ENCODE peak calls at places on chromosomes 16 and 17, in seven cellular contexts. N is left ventricle myocardium inferior, U is psoas muscle, Q is tibial nerve, C is PC-3, S is right atrium auricular region, B is H1. T is an unnamed sample. For H3K4me1, the result is how much of the 10 kb centered on the place peaks cover.

GRCh38 chr17:49525831-49526741 is 31.0 kb downstream of the NGFR start:
- DNase-seq in N (peak), U (peak), Q (no peak), C (no peak), S (no peak), B (no peak), T (no peak)

GRCh38 chr17:53227514-53227913 is 595.2 kb upstream of the KIF2B start:
- DNase-seq in N (no peak), U (no peak), Q (no peak), C (no peak), S (no peak), B (no peak), T (no peak)

GRCh38 chr16:31354394-31355291 is at the start of gene ITGAX:
- DNase-seq in N (peak), U (peak), Q (no peak), C (peak), S (peak), B (no peak), T (peak)

GRCh38 chr17:39995438-39995837 is 14.8 kb downstream of the PSMD3 start:
- DNase-seq in N (no peak), U (no peak), Q (no peak), C (peak), S (no peak), B (no peak), T (no peak)

GRCh38 chr16:82384017-82384416 is 214.0 kb upstream of the MPHOSPH6 start:
- DNase-seq in N (no peak), U (no peak), Q (no peak), C (no peak), S (no peak), B (no peak), T (no peak)

GRCh38 chr17:5780476-5780875 is 196.2 kb upstream of the NLRP1 start:
- DNase-seq in N (no peak), U (no peak), Q (no peak), C (peak), S (no peak), B (no peak), T (peak)

GRCh38 chr17:43003542-43004172 is 2.9 kb upstream of the IFI35 start:
- DNase-seq in N (no peak), U (peak), Q (no peak), C (peak), S (no peak), B (no peak), T (no peak)

GRCh38 chr17:57984226-57984890 is 3.7 kb downstream of the VEZF1 start:
- DNase-seq in N (no peak), U (no peak), Q (no peak), C (no peak), S (no peak), B (no peak), T (no peak)

GRCh38 chr17:11548398-11548797 is 49.9 kb upstream of the DNAH9 start:
- DNase-seq in N (no peak), U (no peak), Q (no peak), C (no peak), S (no peak), B (no peak), T (no peak)

GRCh38 chr16:79449906-79450305 is 150.6 kb downstream of the MAF start:
- DNase-seq in N (no peak), U (no peak), Q (no peak), C (no peak), S (no peak), B (no peak), T (no peak)

GRCh38 chr16:19119564-19119963 is 5.8 kb downstream of the ITPRIPL2 start:
- DNase-seq in N (no peak), U (no peak), Q (no peak), C (peak), S (no peak), B (no peak), T (no peak)

GRCh38 chr17:27502526-27503324 is 46.5 kb downstream of the KSR1 start:
- DNase-seq in N (peak), U (no peak), Q (no peak), C (no peak), S (no peak), B (no peak), T (no peak)

GRCh38 chr17:13562271-13562800 is 39.4 kb downstream of the HS3ST3A1 start:
- DNase-seq in N (no peak), U (no peak), Q (no peak), C (peak), S (peak), B (no peak), T (no peak)

GRCh38 chr16:72195609-72196008 is 23.7 kb upstream of the PMFBP1 start:
- DNase-seq in N (no peak), U (no peak), Q (no peak), C (no peak), S (no peak), B (peak), T (peak)

GRCh38 chr16:11312718-11313492 is 31.8 kb upstream of the PRM1 start:
- DNase-seq in N (no peak), U (no peak), Q (no peak), C (peak), S (no peak), B (no peak), T (peak)

GRCh38 chr16:1870365-1871082 is 1.4 kb downstream of the MEIOB start:
- DNase-seq in N (no peak), U (no peak), Q (no peak), C (peak), S (no peak), B (no peak), T (no peak)

GRCh38 chr16:86519649-86520316 is 9.5 kb downstream of the FOXF1 start:
- DNase-seq in N (peak), U (peak), Q (no peak), C (peak), S (no peak), B (no peak), T (peak)

GRCh38 chr17:66542183-66542966 is 240.0 kb downstream of the PRKCA start:
- DNase-seq in N (no peak), U (no peak), Q (no peak), C (peak), S (no peak), B (no peak), T (no peak)

GRCh38 chr17:81057079-81057730 is 22.3 kb downstream of the BAIAP2 start:
- DNase-seq in N (peak), U (peak), Q (peak), C (peak), S (no peak), B (no peak), T (peak)

DNA sequence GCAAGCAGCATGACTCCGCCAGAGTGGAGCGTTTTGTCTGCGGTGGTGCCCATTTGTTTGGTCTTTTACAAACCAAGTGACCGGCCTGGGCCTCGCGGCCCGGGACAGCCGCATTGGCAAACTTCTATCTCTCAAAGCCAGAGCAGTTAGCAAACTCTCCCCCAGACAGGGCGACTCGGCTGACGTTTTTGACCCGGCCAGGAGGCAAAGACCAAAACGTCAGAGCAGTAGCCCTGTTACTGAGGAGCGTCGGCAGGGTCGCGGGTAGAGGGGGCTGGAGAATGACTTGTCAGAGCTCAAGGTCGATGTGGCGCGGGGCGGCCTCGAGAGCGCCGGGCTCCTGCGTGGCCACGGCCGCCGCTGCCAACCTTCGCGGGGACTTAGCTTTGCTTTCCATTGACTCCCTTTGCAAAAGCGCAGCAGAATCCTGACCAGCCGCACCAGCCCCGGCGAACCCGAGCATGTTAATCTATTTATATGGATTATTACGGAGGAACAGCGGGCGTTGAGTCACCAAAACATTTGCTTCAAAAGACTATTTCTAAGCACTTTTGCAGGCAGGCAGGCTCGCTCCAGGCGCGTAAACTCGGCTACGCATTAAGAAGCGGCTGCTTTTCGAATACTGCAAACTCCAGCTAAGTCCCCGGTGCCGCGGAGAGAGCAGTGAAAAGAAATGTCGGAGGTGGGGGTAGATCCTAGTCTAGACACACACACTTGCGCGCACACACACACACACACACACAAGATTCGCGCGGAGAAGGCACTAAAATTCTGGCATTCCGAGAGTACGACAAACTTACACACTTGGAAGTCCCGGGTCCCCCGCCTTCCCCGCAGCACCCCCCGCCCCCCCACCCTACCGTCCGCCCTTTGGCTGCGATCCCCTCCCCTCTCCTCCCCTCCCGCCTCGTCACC is 600 bp upstream of the SOX9 start:
- DNase-seq in N (peak), U (peak), Q (no peak), C (peak), S (peak), B (no peak), T (peak)
- H3K4me3 ChIP-seq in N (peak), U (peak), Q (peak), C (peak), S (peak), B (peak), T (peak)

GRCh38 chr16:87653234-87653633 is 50.9 kb downstream of the JPH3 start:
- DNase-seq in N (no peak), U (no peak), Q (no peak), C (peak), S (no peak), B (no peak), T (no peak)
- TF ChIP-seq CTCF in N (peak), U (no peak), Q (no peak), C (peak), S (peak), B (peak), T (peak)

GRCh38 chr16:89638455-89638854 is 19.1 kb downstream of the CHMP1A start:
- DNase-seq in N (no peak), U (no peak), Q (no peak), C (no peak), S (no peak), B (no peak), T (no peak)

GRCh38 chr16:89637379-89637778 is 20.1 kb downstream of the CHMP1A start:
- DNase-seq in N (no peak), U (no peak), Q (no peak), C (no peak), S (no peak), B (no peak), T (no peak)

GRCh38 chr16:89629827-89630610 is 16.6 kb downstream of the DPEP1 start:
- DNase-seq in N (no peak), U (no peak), Q (no peak), C (no peak), S (no peak), B (no peak), T (no peak)

GRCh38 chr16:89636663-89637062 is 20.8 kb downstream of the CHMP1A start:
- DNase-seq in N (no peak), U (no peak), Q (no peak), C (no peak), S (no peak), B (no peak), T (no peak)

GRCh38 chr16:89633064-89633631 is 19.7 kb downstream of the DPEP1 start:
- DNase-seq in N (no peak), U (no peak), Q (no peak), C (peak), S (no peak), B (no peak), T (no peak)
- H3K4me1 ChIP-seq in N (under half), U (under half), Q (under half), C (under half), S (under half), B (under half), T (under half)

GRCh38 chr17:60525347-60525623 is 757 bp downstream of the APPBP2 start:
- DNase-seq in N (no peak), U (no peak), Q (no peak), C (peak), S (no peak), B (no peak), T (peak)
- H3K4me3 ChIP-seq in N (peak), U (peak), Q (peak), C (peak), S (peak), B (peak), T (peak)

GRCh38 chr17:56834380-56835258 is 668 bp downstream of the DGKE start:
- DNase-seq in N (peak), U (peak), Q (no peak), C (peak), S (no peak), B (peak), T (peak)
- TF ChIP-seq CTCF in N (peak), U (no peak), Q (no peak), C (peak), S (peak), B (peak), T (no peak)

DNA sequence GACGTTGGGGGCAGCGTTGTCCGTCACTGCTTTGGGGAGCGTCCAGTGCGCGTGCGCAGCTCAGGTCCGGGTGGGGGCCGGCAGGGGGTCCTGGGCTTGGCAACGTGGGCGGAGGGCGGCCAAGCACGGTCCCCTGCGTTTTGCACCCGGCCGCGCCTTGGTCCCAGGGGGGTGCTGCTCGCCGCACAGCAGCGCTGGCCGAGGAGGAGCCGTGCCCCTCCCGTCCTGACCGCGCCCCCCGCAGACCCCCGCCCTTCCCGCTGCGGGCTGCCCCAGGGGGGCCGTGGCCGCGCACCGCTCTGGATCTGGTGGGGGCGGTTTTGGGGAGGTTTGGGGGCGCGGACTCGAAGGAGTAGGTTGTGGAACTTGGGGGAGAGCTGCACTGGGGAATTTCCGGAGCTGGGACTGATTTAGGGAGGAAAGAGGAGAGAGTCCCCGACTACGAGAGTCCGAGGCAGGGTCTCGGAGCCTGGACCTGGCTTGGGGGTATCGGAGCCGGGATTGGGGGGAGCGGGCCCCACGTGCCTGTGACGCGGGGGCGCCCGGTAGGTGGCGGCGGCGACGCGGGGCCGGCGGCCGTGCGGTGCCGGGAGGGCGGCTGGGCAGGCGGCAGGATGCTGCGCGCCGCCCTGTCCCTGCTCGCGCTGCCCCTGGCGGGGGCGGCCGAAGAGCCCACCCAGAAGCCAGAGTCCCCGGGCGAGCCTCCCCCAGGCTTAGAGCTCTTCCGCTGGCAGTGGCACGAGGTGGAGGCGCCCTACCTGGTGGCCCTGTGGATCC is at the start of gene SLC9A5:
- DNase-seq in N (peak), U (peak), Q (no peak), C (no peak), S (no peak), B (no peak), T (peak)
- H3K4me1 ChIP-seq in N (half or more), U (under half), Q (under half), C (under half), S (half or more), B (under half), T (under half)

GRCh38 chr16:275041-275621 is 613 bp downstream of the RGS11 start:
- DNase-seq in N (no peak), U (no peak), Q (no peak), C (no peak), S (no peak), B (no peak), T (no peak)

GRCh38 chr16:273547-274421 is 2.0 kb downstream of the RGS11 start:
- DNase-seq in N (no peak), U (no peak), Q (no peak), C (peak), S (no peak), B (no peak), T (no peak)

GRCh38 chr16:275786-276232 is at the start of gene RGS11:
- DNase-seq in N (no peak), U (no peak), Q (no peak), C (no peak), S (no peak), B (no peak), T (peak)

GRCh38 chr16:278863-279366 is 1.5 kb upstream of the ARHGDIG start:
- DNase-seq in N (no peak), U (no peak), Q (no peak), C (peak), S (no peak), B (no peak), T (peak)

DNA sequence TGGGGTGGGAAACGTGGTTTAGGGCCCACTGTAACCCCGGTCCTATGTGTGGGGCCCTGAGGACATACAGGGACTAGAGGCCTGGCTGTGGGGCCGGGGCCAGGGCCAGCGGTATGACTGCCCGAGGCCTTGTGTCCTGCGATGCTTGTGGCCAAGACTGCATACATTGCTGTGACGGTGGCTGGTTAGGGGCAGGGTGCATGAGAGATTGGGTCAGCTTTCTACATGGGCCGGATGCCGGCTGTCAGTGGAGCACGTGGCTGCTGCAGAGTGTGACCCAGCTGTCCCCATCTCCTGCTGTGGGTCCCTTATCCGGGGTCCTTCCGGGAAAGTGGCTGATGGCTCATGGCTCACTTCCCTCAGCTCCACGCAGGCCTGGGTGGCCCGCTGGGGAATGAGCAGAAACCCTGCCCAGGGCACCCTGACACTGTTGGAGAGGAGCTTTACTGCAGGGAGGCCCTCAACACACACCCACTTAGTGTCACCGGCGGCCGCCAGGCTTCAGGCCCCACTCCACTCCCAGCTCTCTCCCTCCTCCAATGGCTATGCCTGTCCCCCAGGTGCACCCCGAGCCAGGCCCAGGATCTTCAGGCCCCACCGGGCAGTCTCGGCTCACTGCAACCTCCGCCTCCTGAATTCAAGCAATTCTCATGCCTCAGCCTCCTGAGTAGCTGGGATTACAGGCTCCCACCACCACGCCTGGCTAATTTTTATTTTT is 775 bp upstream of the RGS11 start:
- DNase-seq in N (no peak), U (no peak), Q (no peak), C (no peak), S (no peak), B (no peak), T (no peak)
- H3K4me3 ChIP-seq in N (peak), U (peak), Q (no peak), C (no peak), S (peak), B (no peak), T (no peak)

GRCh38 chr17:75271233-75271954 is 363 bp upstream of the MIF4GD start:
- DNase-seq in N (peak), U (peak), Q (peak), C (peak), S (no peak), B (no peak), T (peak)

GRCh38 chr17:75270218-75270965 is 639 bp downstream of the MIF4GD start:
- DNase-seq in N (peak), U (peak), Q (no peak), C (peak), S (no peak), B (no peak), T (peak)

GRCh38 chr17:75272848-75273184 is 1.8 kb upstream of the MIF4GD start:
- DNase-seq in N (no peak), U (no peak), Q (no peak), C (no peak), S (no peak), B (no peak), T (no peak)

GRCh38 chr17:75270966-75271232 is at the start of gene MIF4GD:
- DNase-seq in N (no peak), U (no peak), Q (no peak), C (no peak), S (no peak), B (no peak), T (no peak)

DNA sequence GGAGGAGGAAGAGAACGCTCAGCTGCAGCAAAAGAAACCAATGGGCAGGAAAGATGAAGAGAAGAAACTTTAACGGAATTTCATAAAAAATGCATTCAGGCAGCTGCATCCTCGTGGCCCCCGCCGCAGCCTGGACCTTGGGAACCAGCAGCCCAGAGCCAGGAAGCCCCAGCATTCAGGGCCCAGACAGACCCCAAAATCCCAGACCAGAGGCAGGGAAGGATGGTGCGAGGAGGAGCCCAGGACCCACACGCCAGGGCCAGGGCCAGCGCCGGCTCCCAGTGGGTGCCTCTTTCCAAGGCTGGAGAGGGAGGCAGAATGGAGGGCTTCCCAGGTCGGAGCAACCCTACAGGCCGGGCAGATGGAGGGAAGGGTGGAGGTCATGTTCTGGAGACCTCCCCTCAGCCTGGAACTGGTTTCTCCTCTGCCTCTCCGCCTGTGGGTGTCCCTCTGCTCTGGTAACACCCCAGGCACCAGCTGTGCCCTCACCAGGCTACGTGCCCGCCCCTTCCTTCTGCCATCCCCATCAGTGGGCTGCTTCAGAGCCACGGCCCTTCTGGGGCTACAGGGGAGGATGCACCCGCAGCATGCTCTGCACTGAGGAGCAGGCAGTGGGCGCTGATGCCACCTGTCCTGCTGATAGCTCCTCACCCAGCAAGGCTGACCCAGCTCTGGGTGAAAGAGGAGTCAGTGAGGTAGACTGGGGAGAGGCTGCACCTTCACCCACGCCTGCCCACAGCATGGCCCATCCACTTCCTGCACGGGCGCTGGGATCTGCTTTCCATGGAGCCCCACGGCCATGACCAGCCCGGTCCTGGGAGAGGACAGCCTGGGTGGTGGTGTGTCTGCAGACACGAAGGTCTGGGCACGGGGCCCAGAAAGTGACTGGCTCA is 1.2 kb upstream of the MIF4GD start:
- DNase-seq in N (peak), U (peak), Q (no peak), C (peak), S (no peak), B (no peak), T (peak)
- TF ChIP-seq CTCF in N (no peak), U (no peak), Q (no peak), C (peak), S (no peak), B (peak), T (no peak)

T was measured in cardiac muscle cell.